ENCODE peak calls at places on chromosomes 4 and X, in nine cellular contexts. One of them, this sample, is unnamed.

GRCh38 chr4:176149680-176150079 is 45.7 kb downstream of the SPATA4 start:
- DNase-seq in progenitor cell of endocrine pancreas: no peak
- DNase-seq in stomach: no peak
- DNase-seq in astrocyte of the spinal cord: no peak
- DNase-seq in WERI-Rb-1: no peak
- DNase-seq in right atrium auricular region: no peak
- DNase-seq in tibial artery: no peak
- DNase-seq in fibroblast of lung: peak; percentile 12
- DNase-seq in HFF-Myc: no peak
- DNase-seq in this sample: no peak

GRCh38 chrX:10769165-10769564 is 148.8 kb upstream of the MID1 start:
- DNase-seq in HFF-Myc: no peak
- DNase-seq in stomach: no peak
- DNase-seq in astrocyte of the spinal cord: peak; percentile 37
- DNase-seq in tibial artery: no peak
- DNase-seq in fibroblast of lung: peak; percentile 36
- DNase-seq in right atrium auricular region: no peak
- DNase-seq in WERI-Rb-1: no peak
- DNase-seq in progenitor cell of endocrine pancreas: no peak
- DNase-seq in this sample: peak; percentile 9

GRCh38 chr4:38185406-38185805 is 225.2 kb downstream of the PTTG2 start:
- DNase-seq in stomach: no peak
- DNase-seq in tibial artery: no peak
- DNase-seq in astrocyte of the spinal cord: no peak
- DNase-seq in HFF-Myc: no peak
- DNase-seq in right atrium auricular region: no peak
- DNase-seq in fibroblast of lung: no peak
- DNase-seq in WERI-Rb-1: no peak
- DNase-seq in progenitor cell of endocrine pancreas: no peak
- DNase-seq in this sample: no peak

GRCh38 chrX:44874481-44875184 is 1.6 kb downstream of the KDM6A start:
- DNase-seq in stomach: peak; percentile 35
- DNase-seq in astrocyte of the spinal cord: peak; percentile 57
- DNase-seq in fibroblast of lung: peak; percentile 57
- DNase-seq in progenitor cell of endocrine pancreas: no peak
- DNase-seq in tibial artery: no peak
- DNase-seq in right atrium auricular region: no peak
- DNase-seq in HFF-Myc: no peak
- DNase-seq in WERI-Rb-1: peak; percentile 25
- DNase-seq in this sample: peak; percentile 12

GRCh38 chrX:121028419-121028818 is 19.0 kb upstream of the GLUD2 start:
- DNase-seq in astrocyte of the spinal cord: no peak
- DNase-seq in tibial artery: no peak
- DNase-seq in stomach: no peak
- DNase-seq in right atrium auricular region: no peak
- DNase-seq in HFF-Myc: no peak
- DNase-seq in progenitor cell of endocrine pancreas: no peak
- DNase-seq in WERI-Rb-1: no peak
- DNase-seq in fibroblast of lung: no peak
- DNase-seq in this sample: no peak

GRCh38 chrX:130594453-130594916 is 192.7 kb downstream of the RBMX2 start:
- DNase-seq in right atrium auricular region: no peak
- DNase-seq in HFF-Myc: no peak
- DNase-seq in fibroblast of lung: no peak
- DNase-seq in stomach: no peak
- DNase-seq in tibial artery: no peak
- DNase-seq in progenitor cell of endocrine pancreas: no peak
- DNase-seq in astrocyte of the spinal cord: no peak
- DNase-seq in WERI-Rb-1: no peak
- DNase-seq in this sample: no peak

GRCh38 chr4:116387942-116388474 is 697.4 kb downstream of the TRAM1L1 start:
- DNase-seq in HFF-Myc: no peak
- DNase-seq in right atrium auricular region: no peak
- DNase-seq in fibroblast of lung: peak; percentile 6
- DNase-seq in progenitor cell of endocrine pancreas: no peak
- DNase-seq in astrocyte of the spinal cord: no peak
- DNase-seq in WERI-Rb-1: no peak
- DNase-seq in tibial artery: no peak
- DNase-seq in stomach: no peak
- DNase-seq in this sample: no peak

GRCh38 chr4:160319221-160319867 is 1216.5 kb downstream of the RAPGEF2 start:
- DNase-seq in astrocyte of the spinal cord: peak; percentile 85
- DNase-seq in fibroblast of lung: peak; percentile 61
- DNase-seq in right atrium auricular region: no peak
- DNase-seq in progenitor cell of endocrine pancreas: no peak
- DNase-seq in tibial artery: no peak
- DNase-seq in stomach: no peak
- DNase-seq in WERI-Rb-1: no peak
- DNase-seq in HFF-Myc: no peak
- DNase-seq in this sample: no peak

GRCh38 chrX:10030570-10030969 is 63.4 kb downstream of the CLDN34 start:
- DNase-seq in progenitor cell of endocrine pancreas: no peak
- DNase-seq in right atrium auricular region: no peak
- DNase-seq in fibroblast of lung: peak; percentile 74
- DNase-seq in WERI-Rb-1: no peak
- DNase-seq in tibial artery: no peak
- DNase-seq in astrocyte of the spinal cord: peak; percentile 84
- DNase-seq in stomach: no peak
- DNase-seq in HFF-Myc: no peak
- DNase-seq in this sample: no peak

GRCh38 chrX:41082783-41083182 is 2.5 kb upstream of the USP9X start:
- DNase-seq in HFF-Myc: no peak
- DNase-seq in right atrium auricular region: no peak
- DNase-seq in tibial artery: no peak
- DNase-seq in WERI-Rb-1: no peak
- DNase-seq in astrocyte of the spinal cord: no peak
- DNase-seq in progenitor cell of endocrine pancreas: no peak
- DNase-seq in stomach: no peak
- DNase-seq in fibroblast of lung: no peak
- DNase-seq in this sample: no peak

GRCh38 chr4:118280501-118281218 is 72.1 kb downstream of the PRSS12 start:
- DNase-seq in tibial artery: no peak
- DNase-seq in WERI-Rb-1: peak; percentile 71
- DNase-seq in astrocyte of the spinal cord: peak; percentile 82
- DNase-seq in HFF-Myc: no peak
- DNase-seq in progenitor cell of endocrine pancreas: no peak
- DNase-seq in right atrium auricular region: no peak
- DNase-seq in stomach: peak; percentile 55
- DNase-seq in fibroblast of lung: peak; percentile 78
- DNase-seq in this sample: peak; percentile 44

GRCh38 chr4:149914521-149915115 is 99.0 kb upstream of the IQCM start:
- DNase-seq in astrocyte of the spinal cord: peak; percentile 63
- DNase-seq in tibial artery: no peak
- DNase-seq in HFF-Myc: peak; percentile 56
- DNase-seq in stomach: no peak
- DNase-seq in right atrium auricular region: no peak
- DNase-seq in progenitor cell of endocrine pancreas: peak; percentile 22
- DNase-seq in WERI-Rb-1: peak; percentile 76
- DNase-seq in fibroblast of lung: peak; percentile 51
- DNase-seq in this sample: peak; percentile 64

GRCh38 chrX:17967888-17968287 is 106.8 kb upstream of the RAI2 start:
- DNase-seq in WERI-Rb-1: no peak
- DNase-seq in fibroblast of lung: no peak
- DNase-seq in progenitor cell of endocrine pancreas: no peak
- DNase-seq in HFF-Myc: no peak
- DNase-seq in right atrium auricular region: no peak
- DNase-seq in tibial artery: no peak
- DNase-seq in stomach: peak; percentile 27
- DNase-seq in astrocyte of the spinal cord: no peak
- DNase-seq in this sample: no peak

GRCh38 chr4:40840985-40841571 is 91.3 kb downstream of the NSUN7 start:
- DNase-seq in astrocyte of the spinal cord: peak; percentile 85
- DNase-seq in tibial artery: peak; percentile 84
- DNase-seq in fibroblast of lung: peak; percentile 86
- DNase-seq in stomach: peak; percentile 74
- DNase-seq in HFF-Myc: peak; percentile 83
- DNase-seq in WERI-Rb-1: peak; percentile 90
- DNase-seq in right atrium auricular region: peak; percentile 83
- DNase-seq in progenitor cell of endocrine pancreas: peak; percentile 37
- DNase-seq in this sample: peak; percentile 90

GRCh38 chrX:136586386-136586785 is 54.4 kb downstream of the VGLL1 start:
- DNase-seq in HFF-Myc: no peak
- DNase-seq in tibial artery: no peak
- DNase-seq in progenitor cell of endocrine pancreas: no peak
- DNase-seq in astrocyte of the spinal cord: peak; percentile 28
- DNase-seq in fibroblast of lung: peak; percentile 18
- DNase-seq in stomach: no peak
- DNase-seq in WERI-Rb-1: no peak
- DNase-seq in right atrium auricular region: no peak
- DNase-seq in this sample: no peak

GRCh38 chr4:182678590-182678989 is 238.6 kb downstream of the DCTD start:
- DNase-seq in WERI-Rb-1: no peak
- DNase-seq in fibroblast of lung: no peak
- DNase-seq in astrocyte of the spinal cord: no peak
- DNase-seq in stomach: no peak
- DNase-seq in progenitor cell of endocrine pancreas: no peak
- DNase-seq in HFF-Myc: no peak
- DNase-seq in tibial artery: no peak
- DNase-seq in right atrium auricular region: no peak
- DNase-seq in this sample: no peak

GRCh38 chrX:13742397-13743176 is 8.0 kb downstream of the OFD1 start:
- DNase-seq in fibroblast of lung: no peak
- DNase-seq in astrocyte of the spinal cord: no peak
- DNase-seq in WERI-Rb-1: no peak
- DNase-seq in HFF-Myc: no peak
- DNase-seq in progenitor cell of endocrine pancreas: no peak
- DNase-seq in tibial artery: no peak
- DNase-seq in right atrium auricular region: no peak
- DNase-seq in stomach: no peak
- DNase-seq in this sample: no peak

GRCh38 chrX:48451708-48452107 is 18.4 kb downstream of the SLC38A5 start:
- DNase-seq in astrocyte of the spinal cord: no peak
- DNase-seq in progenitor cell of endocrine pancreas: no peak
- DNase-seq in fibroblast of lung: no peak
- DNase-seq in WERI-Rb-1: no peak
- DNase-seq in tibial artery: no peak
- DNase-seq in right atrium auricular region: no peak
- DNase-seq in HFF-Myc: no peak
- DNase-seq in stomach: no peak
- DNase-seq in this sample: no peak

GRCh38 chr4:20075479-20075878 is 176.2 kb upstream of the SLIT2 start:
- DNase-seq in WERI-Rb-1: no peak
- DNase-seq in HFF-Myc: no peak
- DNase-seq in right atrium auricular region: no peak
- DNase-seq in stomach: no peak
- DNase-seq in tibial artery: no peak
- DNase-seq in progenitor cell of endocrine pancreas: no peak
- DNase-seq in astrocyte of the spinal cord: peak; percentile 6
- DNase-seq in fibroblast of lung: no peak
- DNase-seq in this sample: no peak

GRCh38 chr4:146124023-146124680 is 51.4 kb upstream of the LSM6 start:
- DNase-seq in tibial artery: no peak
- DNase-seq in stomach: no peak
- DNase-seq in astrocyte of the spinal cord: no peak
- DNase-seq in right atrium auricular region: no peak
- DNase-seq in fibroblast of lung: peak; percentile 8
- DNase-seq in WERI-Rb-1: no peak
- DNase-seq in progenitor cell of endocrine pancreas: no peak
- DNase-seq in HFF-Myc: no peak
- DNase-seq in this sample: no peak

DNA sequence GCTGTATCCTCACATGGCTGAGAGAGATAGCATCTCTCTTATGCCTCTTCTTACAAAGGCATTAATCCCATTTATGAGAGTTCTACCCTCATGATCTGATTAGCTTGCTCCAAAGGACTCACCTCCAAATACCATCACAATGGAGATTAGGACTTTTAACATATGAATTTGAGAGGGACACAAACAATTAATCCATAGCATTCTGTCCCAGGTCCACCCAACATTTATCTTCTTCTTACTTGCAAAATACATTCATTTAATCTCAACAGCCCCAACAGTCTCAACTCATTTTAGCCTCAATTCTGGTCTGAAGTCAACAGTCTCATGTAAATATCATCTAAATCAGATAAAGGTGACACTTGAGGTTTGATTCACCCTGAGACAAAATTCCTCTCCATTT is 555.4 kb downstream of the RAB28 start:
- DNase-seq in fibroblast of lung: no peak
- DNase-seq in astrocyte of the spinal cord: no peak
- DNase-seq in right atrium auricular region: no peak
- DNase-seq in WERI-Rb-1: no peak
- DNase-seq in progenitor cell of endocrine pancreas: no peak
- DNase-seq in tibial artery: no peak
- DNase-seq in stomach: no peak
- DNase-seq in HFF-Myc: no peak
- DNase-seq in this sample: no peak
- TF ChIP-seq CTCF in fibroblast of lung: no peak
- TF ChIP-seq CTCF in astrocyte of the spinal cord: no peak
- TF ChIP-seq CTCF in right atrium auricular region: no peak
- TF ChIP-seq CTCF in WERI-Rb-1: no peak
- TF ChIP-seq CTCF in progenitor cell of endocrine pancreas: no peak
- TF ChIP-seq CTCF in tibial artery: no peak
- TF ChIP-seq CTCF in stomach: no peak
- TF ChIP-seq CTCF in HFF-Myc: no peak
- TF ChIP-seq CTCF in this sample: no peak

GRCh38 chr4:122403860-122404259 is 25.0 kb downstream of the ADAD1 start:
- DNase-seq in right atrium auricular region: no peak
- DNase-seq in WERI-Rb-1: peak; percentile 42
- DNase-seq in fibroblast of lung: no peak
- DNase-seq in tibial artery: no peak
- DNase-seq in HFF-Myc: no peak
- DNase-seq in stomach: no peak
- DNase-seq in progenitor cell of endocrine pancreas: no peak
- DNase-seq in astrocyte of the spinal cord: no peak
- DNase-seq in this sample: no peak
- TF ChIP-seq CTCF in right atrium auricular region: no peak
- TF ChIP-seq CTCF in WERI-Rb-1: no peak
- TF ChIP-seq CTCF in fibroblast of lung: no peak
- TF ChIP-seq CTCF in tibial artery: no peak
- TF ChIP-seq CTCF in HFF-Myc: no peak
- TF ChIP-seq CTCF in stomach: no peak
- TF ChIP-seq CTCF in progenitor cell of endocrine pancreas: no peak
- TF ChIP-seq CTCF in astrocyte of the spinal cord: no peak
- TF ChIP-seq CTCF in this sample: no peak

DNA sequence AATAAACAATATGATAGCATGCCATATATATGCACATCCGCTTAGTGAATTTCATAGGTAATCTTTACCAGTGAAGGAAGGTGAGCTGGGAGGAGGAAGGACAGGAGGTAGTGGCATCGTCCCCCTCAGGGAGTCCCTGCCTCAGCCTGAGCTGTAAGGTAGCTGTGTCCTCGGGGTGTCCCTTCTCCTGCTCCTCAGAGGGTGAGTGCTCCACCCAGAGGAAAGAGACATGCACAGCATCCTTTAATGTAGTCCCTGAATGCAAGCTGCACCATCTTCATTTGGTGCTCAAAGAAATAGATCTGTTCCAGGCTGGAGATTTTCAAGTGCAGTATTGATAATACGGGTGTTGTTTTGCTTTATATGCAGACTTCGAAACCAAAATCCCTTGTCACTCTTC is 330.4 kb upstream of the SFRP2 start:
- DNase-seq in progenitor cell of endocrine pancreas: no peak
- DNase-seq in right atrium auricular region: no peak
- DNase-seq in stomach: no peak
- DNase-seq in fibroblast of lung: no peak
- DNase-seq in WERI-Rb-1: no peak
- DNase-seq in tibial artery: no peak
- DNase-seq in HFF-Myc: no peak
- DNase-seq in astrocyte of the spinal cord: no peak
- DNase-seq in this sample: no peak
- TF ChIP-seq CTCF in progenitor cell of endocrine pancreas: no peak
- TF ChIP-seq CTCF in right atrium auricular region: no peak
- TF ChIP-seq CTCF in stomach: no peak
- TF ChIP-seq CTCF in fibroblast of lung: no peak
- TF ChIP-seq CTCF in WERI-Rb-1: no peak
- TF ChIP-seq CTCF in tibial artery: no peak
- TF ChIP-seq CTCF in HFF-Myc: no peak
- TF ChIP-seq CTCF in astrocyte of the spinal cord: no peak
- TF ChIP-seq CTCF in this sample: no peak

GRCh38 chr4:168677879-168678278 is 181.0 kb downstream of the PALLD start:
- DNase-seq in astrocyte of the spinal cord: no peak
- DNase-seq in HFF-Myc: no peak
- DNase-seq in right atrium auricular region: no peak
- DNase-seq in stomach: no peak
- DNase-seq in WERI-Rb-1: no peak
- DNase-seq in fibroblast of lung: no peak
- DNase-seq in tibial artery: no peak
- DNase-seq in progenitor cell of endocrine pancreas: no peak
- DNase-seq in this sample: no peak
- TF ChIP-seq CTCF in astrocyte of the spinal cord: no peak
- TF ChIP-seq CTCF in HFF-Myc: no peak
- TF ChIP-seq CTCF in right atrium auricular region: no peak
- TF ChIP-seq CTCF in stomach: no peak
- TF ChIP-seq CTCF in WERI-Rb-1: no peak
- TF ChIP-seq CTCF in fibroblast of lung: no peak
- TF ChIP-seq CTCF in tibial artery: no peak
- TF ChIP-seq CTCF in progenitor cell of endocrine pancreas: no peak
- TF ChIP-seq CTCF in this sample: no peak

This sample was measured in nephron progenitor cell.